ENCODE peak calls at places on chromosomes 4 and X, in four cellular contexts. K is astrocyte, A is hepatocyte, X is neural progenitor cell. Q is an unnamed sample.

GRCh38 chr4:122341906-122342305 is 36.9 kb upstream of the ADAD1 start:
- DNase-seq in K (peak), A (peak), X (no peak), Q (no peak)

GRCh38 chr4:91963489-91963888 is 340.3 kb upstream of the GRID2 start:
- DNase-seq in K (peak), A (no peak), X (no peak), Q (no peak)

GRCh38 chr4:112449708-112450107 is 66.3 kb downstream of the NEUROG2 start:
- DNase-seq in K (no peak), A (no peak), X (no peak), Q (no peak)

GRCh38 chrX:110153900-110154299 is 151.0 kb downstream of the TMEM164 start:
- DNase-seq in K (no peak), A (no peak), X (no peak), Q (no peak)

GRCh38 chr4:76233534-76233933 is 18.0 kb upstream of the FAM47E start:
- DNase-seq in K (no peak), A (no peak), X (no peak), Q (no peak)

GRCh38 chr4:102411416-102411815 is 66.1 kb upstream of the SLC39A8 start:
- DNase-seq in K (no peak), A (no peak), X (no peak), Q (no peak)

GRCh38 chr4:36823199-36823967 is 421.2 kb upstream of the NWD2 start:
- DNase-seq in K (no peak), A (no peak), X (no peak), Q (no peak)

GRCh38 chrX:119726900-119727555 is 31.4 kb upstream of the SOWAHD start:
- DNase-seq in K (no peak), A (no peak), X (no peak), Q (no peak)

GRCh38 chrX:40041915-40042314 is 55.8 kb downstream of the BCOR start:
- DNase-seq in K (no peak), A (no peak), X (no peak), Q (no peak)

GRCh38 chrX:155086202-155086840 is 15.0 kb downstream of the BRCC3 start:
- DNase-seq in K (no peak), A (peak), X (peak), Q (no peak)

GRCh38 chr4:121009578-121010338 is 62.6 kb downstream of the NDNF start:
- DNase-seq in K (no peak), A (no peak), X (no peak), Q (no peak)

GRCh38 chrX:144040793-144041192 is 156.9 kb downstream of the UBE2NL start:
- DNase-seq in K (no peak), A (no peak), X (no peak), Q (no peak)

GRCh38 chr4:38509551-38509950 is 154.4 kb upstream of the KLF3 start:
- DNase-seq in K (no peak), A (no peak), X (no peak), Q (no peak)

GRCh38 chr4:24175707-24176106 is 285.9 kb upstream of the PPARGC1A start:
- DNase-seq in K (no peak), A (no peak), X (no peak), Q (no peak)

GRCh38 chr4:6342530-6343293 is 73.1 kb downstream of the WFS1 start:
- DNase-seq in K (peak), A (no peak), X (peak), Q (no peak)

GRCh38 chr4:85084371-85085170 is 118.1 kb upstream of the WDFY3 start:
- DNase-seq in K (peak), A (peak), X (peak), Q (peak)

GRCh38 chr4:40750461-40751258 is 905 bp downstream of the NSUN7 start:
- DNase-seq in K (peak), A (peak), X (peak), Q (no peak)

GRCh38 chr4:74638001-74638400 is 156.3 kb downstream of the BTC start:
- DNase-seq in K (no peak), A (no peak), X (no peak), Q (no peak)

GRCh38 chr4:18533262-18533775 is 511.8 kb upstream of the LCORL start:
- DNase-seq in K (no peak), A (no peak), X (no peak), Q (no peak)

GRCh38 chr4:6263541-6264540 is 5.8 kb upstream of the WFS1 start:
- DNase-seq in K (peak), A (peak), X (peak), Q (no peak)

GRCh38 chrX:114611018-114611619 is 27.2 kb downstream of the HTR2C start:
- DNase-seq in K (peak), A (peak), X (peak), Q (no peak)

GRCh38 chrX:18617351-18617750 is 54.6 kb downstream of the RS1 start:
- DNase-seq in K (peak), A (peak), X (peak), Q (peak)

GRCh38 chr4:187184513-187184912 is 460.9 kb upstream of the FAT1 start:
- DNase-seq in K (no peak), A (no peak), X (peak), Q (no peak)

GRCh38 chr4:6633091-6633906 is 7.2 kb upstream of the MRFAP1 start:
- DNase-seq in K (no peak), A (no peak), X (peak), Q (no peak)

GRCh38 chr4:44583393-44583792 is 68.0 kb downstream of the YIPF7 start:
- DNase-seq in K (no peak), A (no peak), X (peak), Q (no peak)

DNA sequence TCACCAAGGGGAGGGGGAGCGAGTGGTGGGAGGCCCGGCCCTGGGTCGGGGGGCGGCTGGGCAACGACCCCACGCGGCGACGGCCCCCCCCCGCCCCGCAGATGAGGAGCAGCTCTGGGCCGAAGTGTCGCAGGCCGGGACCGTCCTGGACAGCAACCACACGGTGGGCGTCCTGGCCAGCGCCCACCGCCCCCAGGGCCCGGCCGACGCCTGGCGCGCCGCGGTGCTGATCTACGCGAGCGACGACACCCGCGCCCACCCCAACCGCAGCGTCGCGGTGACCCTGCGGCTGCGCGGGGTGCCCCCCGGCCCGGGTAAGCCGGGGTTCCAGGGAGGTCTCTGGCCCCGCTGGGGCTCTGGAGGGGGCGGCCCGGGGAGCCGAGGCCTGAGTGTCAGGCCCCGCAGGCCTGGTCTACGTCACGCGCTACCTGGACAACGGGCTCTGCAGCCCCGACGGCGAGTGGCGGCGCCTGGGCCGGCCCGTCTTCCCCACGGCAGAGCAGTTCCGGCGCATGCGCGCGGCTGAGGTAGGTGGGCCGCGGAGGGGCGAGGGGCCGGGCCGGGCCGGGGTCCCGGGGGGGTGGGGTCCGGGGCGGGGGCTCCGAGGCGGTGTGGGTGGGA is 8.7 kb upstream of the FGFRL1 start:
- DNase-seq in K (no peak), A (no peak), X (peak), Q (no peak)
- TF ChIP-seq EZH2 in K (peak), A (peak), X (peak), Q (no peak)

GRCh38 chr4:144647095-144647959 is 1.4 kb downstream of the HHIP start:
- DNase-seq in K (peak), A (peak), X (peak), Q (no peak)
- TF ChIP-seq EZH2 in K (no peak), A (no peak), X (peak), Q (peak)

GRCh38 chr4:183544109-183544508 is 39.3 kb downstream of the ING2 start:
- DNase-seq in K (no peak), A (no peak), X (no peak), Q (no peak)

GRCh38 chr4:183540498-183540953 is 35.7 kb downstream of the ING2 start:
- DNase-seq in K (no peak), A (no peak), X (no peak), Q (no peak)

GRCh38 chr4:183546376-183546775 is 41.5 kb downstream of the ING2 start:
- DNase-seq in K (no peak), A (no peak), X (no peak), Q (no peak)

DNA sequence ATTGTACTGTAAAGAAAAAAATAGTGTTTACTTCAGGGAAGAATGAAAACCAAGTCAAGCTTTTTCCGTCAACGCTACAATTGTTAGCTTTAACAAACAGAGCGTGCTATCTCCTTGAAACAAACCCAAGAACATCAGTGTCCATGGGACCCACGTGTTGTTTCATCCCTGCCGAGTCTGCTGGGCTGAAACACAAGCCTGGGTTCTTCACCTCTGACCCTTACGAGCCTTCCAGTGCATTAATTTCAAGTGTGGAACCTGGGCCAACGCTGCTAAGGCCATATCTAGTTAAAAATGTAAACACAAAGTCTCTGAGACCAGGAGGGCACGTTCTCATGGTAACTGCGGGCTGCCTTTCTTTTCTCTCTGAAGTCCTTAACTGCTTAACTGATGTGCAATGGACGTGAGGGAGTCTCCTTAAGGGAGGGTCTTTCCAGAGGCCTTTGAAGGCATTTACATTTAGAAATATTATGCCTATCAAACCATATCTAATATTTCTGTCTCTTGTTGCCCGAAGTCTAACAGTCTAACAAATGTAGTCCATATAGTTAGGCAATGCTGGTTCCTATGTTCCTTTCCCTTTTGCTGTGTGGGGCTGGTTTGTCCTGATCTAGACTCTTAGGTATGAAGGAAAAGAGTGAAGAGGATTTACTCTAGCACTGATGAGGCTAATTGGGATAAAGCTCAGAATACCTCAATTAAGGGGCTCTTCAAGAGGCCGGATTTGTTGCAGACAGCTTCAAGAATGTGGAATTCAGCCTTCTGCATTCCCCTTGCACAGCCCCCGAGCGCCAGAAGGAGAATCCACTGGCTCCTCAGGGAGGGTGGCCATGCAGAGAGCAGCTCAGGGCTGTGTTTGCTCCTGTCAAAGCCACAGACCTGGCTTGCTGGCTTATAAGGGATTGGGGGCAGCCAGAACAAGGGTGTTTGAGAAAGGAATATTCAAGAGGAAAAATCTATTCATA is 36.5 kb downstream of the ING2 start:
- DNase-seq in K (no peak), A (peak), X (peak), Q (no peak)
- TF ChIP-seq EZH2 in K (no peak), A (no peak), X (no peak), Q (no peak)

GRCh38 chr4:46698891-46699290 is 210.2 kb downstream of the COX7B2 start:
- DNase-seq in K (no peak), A (no peak), X (no peak), Q (no peak)
- TF ChIP-seq EZH2 in K (no peak), A (no peak), X (no peak), Q (no peak)

DNA sequence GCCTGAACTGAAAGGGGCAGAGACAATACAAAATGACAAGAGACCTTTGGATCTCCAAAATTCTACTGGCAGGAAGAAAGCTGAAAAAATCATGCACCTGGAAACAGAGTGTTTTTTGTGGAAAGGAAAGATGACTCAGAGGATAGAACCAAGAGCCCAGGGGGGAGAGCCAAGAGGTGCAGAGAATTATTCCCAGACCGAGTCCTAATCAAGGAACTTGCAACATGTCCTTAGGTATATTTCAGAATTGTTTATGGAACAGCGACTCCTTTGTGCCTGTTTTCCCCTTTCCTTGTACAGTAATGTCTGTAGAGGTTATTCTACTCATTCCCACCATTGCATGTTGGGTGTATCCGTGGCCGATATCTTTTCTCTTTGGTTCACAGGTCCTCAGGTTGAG is 71.7 kb downstream of the YIPF6 start:
- DNase-seq in K (no peak), A (no peak), X (no peak), Q (no peak)
- TF ChIP-seq EZH2 in K (no peak), A (no peak), X (no peak), Q (no peak)

GRCh38 chrX:2581296-2581695 is 80.5 kb upstream of the DHRSX start:
- DNase-seq in K (no peak), A (no peak), X (no peak), Q (no peak)

GRCh38 chrX:2584216-2584615 is 83.4 kb upstream of the DHRSX start:
- DNase-seq in K (no peak), A (no peak), X (peak), Q (no peak)

GRCh38 chrX:2584659-2585470 is 84.1 kb upstream of the DHRSX start:
- DNase-seq in K (no peak), A (no peak), X (peak), Q (no peak)

GRCh38 chrX:2587146-2587545 is 86.4 kb upstream of the DHRSX start:
- DNase-seq in K (no peak), A (no peak), X (no peak), Q (no peak)

GRCh38 chrX:2583194-2584162 is 82.7 kb upstream of the DHRSX start:
- DNase-seq in K (no peak), A (no peak), X (peak), Q (no peak)
- TF ChIP-seq EZH2 in K (peak), A (peak), X (peak), Q (peak)

GRCh38 chr4:41752081-41752836 is 3.7 kb upstream of the PHOX2B start:
- DNase-seq in K (no peak), A (no peak), X (no peak), Q (no peak)

GRCh38 chr4:41750158-41750623 is 1.7 kb upstream of the PHOX2B start:
- DNase-seq in K (no peak), A (no peak), X (peak), Q (no peak)

GRCh38 chr4:41751325-41752061 is 3.0 kb upstream of the PHOX2B start:
- DNase-seq in K (no peak), A (no peak), X (peak), Q (no peak)

GRCh38 chr4:41749650-41750049 is 1.1 kb upstream of the PHOX2B start:
- DNase-seq in K (no peak), A (no peak), X (peak), Q (no peak)

GRCh38 chr4:41750624-41751324 is 2.2 kb upstream of the PHOX2B start:
- DNase-seq in K (no peak), A (no peak), X (peak), Q (no peak)
- TF ChIP-seq EZH2 in K (peak), A (peak), X (peak), Q (peak)

GRCh38 chr4:110629780-110630500 is 7.1 kb upstream of the PITX2 start:
- DNase-seq in K (no peak), A (no peak), X (no peak), Q (no peak)
- TF ChIP-seq EZH2 in K (peak), A (no peak), X (peak), Q (peak)

DNA sequence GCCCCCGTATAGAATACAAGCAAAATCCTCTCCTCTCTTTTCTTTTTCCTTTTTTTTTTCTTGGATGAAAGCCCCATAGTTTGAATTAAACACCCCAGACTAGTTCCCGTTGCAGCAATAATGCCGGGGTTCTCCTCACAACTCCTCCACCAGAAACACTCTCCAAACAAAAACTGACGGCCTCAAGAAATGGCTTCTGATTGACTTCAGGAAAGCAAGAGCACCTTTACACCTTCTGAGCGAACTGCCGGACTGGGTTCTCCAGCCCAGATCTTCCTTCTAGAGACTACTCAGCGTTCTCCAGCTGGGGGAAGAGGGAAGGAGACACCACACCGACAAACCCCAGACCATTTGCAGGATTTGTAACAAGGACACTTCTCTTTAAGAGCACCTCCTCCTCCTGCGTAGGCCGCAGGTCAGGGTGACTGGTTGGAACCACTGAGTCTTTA is 4.0 kb downstream of the HAND2 start:
- DNase-seq in K (no peak), A (no peak), X (peak), Q (no peak)
- TF ChIP-seq EZH2 in K (no peak), A (peak), X (peak), Q (no peak)

DNA sequence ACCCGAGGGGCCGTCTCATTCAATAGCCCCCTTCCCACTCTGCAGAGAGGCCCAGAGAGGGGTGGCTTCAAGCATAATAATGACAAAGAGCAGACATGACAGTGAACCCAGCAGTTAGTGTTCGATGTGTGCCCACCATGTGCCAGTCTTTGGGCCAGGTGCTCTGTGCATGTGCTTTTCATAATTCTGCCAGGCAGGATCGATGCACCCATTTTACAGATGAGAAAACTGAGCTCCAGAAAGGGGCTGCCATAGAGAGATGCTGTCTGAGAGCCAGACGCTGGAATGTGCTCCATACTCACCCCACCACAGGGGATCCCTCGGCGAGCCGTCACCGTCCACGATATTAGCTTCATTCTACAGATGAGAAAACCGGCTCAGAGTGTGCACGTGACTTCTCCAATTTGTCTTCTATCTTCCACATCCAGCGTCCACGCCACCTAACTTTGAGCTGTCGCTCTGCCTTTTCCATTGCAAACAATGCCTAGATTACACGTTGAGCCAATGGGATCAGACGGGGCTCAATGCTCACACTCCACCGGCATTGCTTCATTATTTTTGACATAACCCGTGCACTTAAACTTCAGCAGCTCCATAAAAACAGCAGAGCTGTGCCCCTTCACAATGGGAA is 8.2 kb downstream of the ADRA2C start:
- DNase-seq in K (no peak), A (no peak), X (no peak), Q (no peak)
- TF ChIP-seq EZH2 in K (no peak), A (no peak), X (no peak), Q (no peak)

Q was measured in keratinocyte.